ENCODE peak calls at places on chromosome 11, in ten cellular contexts. One of them, this sample, is unnamed.

GRCh38 chr11:121613724-121614123 is 161.0 kb upstream of the SORL1-AS1 start:
- DNase-seq in A549: no peak
- DNase-seq in heart right ventricle: no peak
- DNase-seq in cardiac fibroblast: peak; percentile 70
- DNase-seq in transverse colon: no peak
- DNase-seq in Caco-2: no peak
- DNase-seq in dorsolateral prefrontal cortex: no peak
- DNase-seq in Peyer's patch: no peak
- DNase-seq in cardiac muscle cell: no peak
- DNase-seq in HFF-Myc: no peak
- DNase-seq in this sample: no peak

GRCh38 chr11:225734-226453 is 10.2 kb downstream of the SIRT3 start:
- DNase-seq in Peyer's patch: peak; percentile 44
- DNase-seq in heart right ventricle: no peak
- DNase-seq in transverse colon: no peak
- DNase-seq in A549: no peak
- DNase-seq in Caco-2: no peak
- DNase-seq in cardiac muscle cell: no peak
- DNase-seq in HFF-Myc: no peak
- DNase-seq in cardiac fibroblast: no peak
- DNase-seq in dorsolateral prefrontal cortex: no peak
- DNase-seq in this sample: no peak

GRCh38 chr11:68810164-68810563 is 31.6 kb downstream of the CPT1A start:
- DNase-seq in dorsolateral prefrontal cortex: no peak
- DNase-seq in cardiac fibroblast: peak; percentile 18
- DNase-seq in Caco-2: no peak
- DNase-seq in A549: no peak
- DNase-seq in cardiac muscle cell: peak; percentile 18
- DNase-seq in HFF-Myc: no peak
- DNase-seq in transverse colon: peak; percentile 65
- DNase-seq in Peyer's patch: no peak
- DNase-seq in heart right ventricle: peak; percentile 79
- DNase-seq in this sample: no peak

GRCh38 chr11:46249103-46249942 is 28.1 kb upstream of the CREB3L1 start:
- DNase-seq in transverse colon: no peak
- DNase-seq in Caco-2: no peak
- DNase-seq in heart right ventricle: no peak
- DNase-seq in cardiac fibroblast: peak; percentile 67
- DNase-seq in cardiac muscle cell: no peak
- DNase-seq in A549: no peak
- DNase-seq in dorsolateral prefrontal cortex: no peak
- DNase-seq in HFF-Myc: no peak
- DNase-seq in Peyer's patch: no peak
- DNase-seq in this sample: no peak

GRCh38 chr11:13343931-13344717 is 66.5 kb downstream of the BMAL1 start:
- DNase-seq in cardiac muscle cell: peak; percentile 82
- DNase-seq in Caco-2: peak; percentile 76
- DNase-seq in cardiac fibroblast: peak; percentile 84
- DNase-seq in A549: peak; percentile 80
- DNase-seq in Peyer's patch: peak; percentile 88
- DNase-seq in dorsolateral prefrontal cortex: peak; percentile 58
- DNase-seq in heart right ventricle: peak; percentile 81
- DNase-seq in HFF-Myc: peak; percentile 61
- DNase-seq in transverse colon: peak; percentile 79
- DNase-seq in this sample: peak; percentile 69

GRCh38 chr11:46216040-46216764 is 61.3 kb upstream of the CREB3L1 start:
- DNase-seq in heart right ventricle: no peak
- DNase-seq in HFF-Myc: no peak
- DNase-seq in cardiac muscle cell: no peak
- DNase-seq in cardiac fibroblast: peak; percentile 31
- DNase-seq in Caco-2: no peak
- DNase-seq in Peyer's patch: no peak
- DNase-seq in transverse colon: no peak
- DNase-seq in dorsolateral prefrontal cortex: no peak
- DNase-seq in A549: no peak
- DNase-seq in this sample: no peak

GRCh38 chr11:33920838-33921613 is 29.1 kb upstream of the LMO2 start:
- DNase-seq in HFF-Myc: no peak
- DNase-seq in transverse colon: no peak
- DNase-seq in cardiac fibroblast: no peak
- DNase-seq in cardiac muscle cell: no peak
- DNase-seq in Caco-2: no peak
- DNase-seq in Peyer's patch: no peak
- DNase-seq in dorsolateral prefrontal cortex: no peak
- DNase-seq in heart right ventricle: no peak
- DNase-seq in A549: no peak
- DNase-seq in this sample: peak; percentile 82

GRCh38 chr11:129425214-129425613 is 49.6 kb downstream of the BARX2 start:
- DNase-seq in cardiac muscle cell: no peak
- DNase-seq in heart right ventricle: no peak
- DNase-seq in Caco-2: no peak
- DNase-seq in A549: no peak
- DNase-seq in Peyer's patch: no peak
- DNase-seq in HFF-Myc: no peak
- DNase-seq in transverse colon: no peak
- DNase-seq in dorsolateral prefrontal cortex: no peak
- DNase-seq in cardiac fibroblast: no peak
- DNase-seq in this sample: no peak

GRCh38 chr11:57095417-57095816 is 86.3 kb upstream of the LRRC55 start:
- DNase-seq in heart right ventricle: no peak
- DNase-seq in Peyer's patch: no peak
- DNase-seq in A549: no peak
- DNase-seq in transverse colon: no peak
- DNase-seq in HFF-Myc: no peak
- DNase-seq in cardiac muscle cell: no peak
- DNase-seq in dorsolateral prefrontal cortex: no peak
- DNase-seq in Caco-2: no peak
- DNase-seq in cardiac fibroblast: no peak
- DNase-seq in this sample: no peak

GRCh38 chr11:57097149-57097548 is 84.6 kb upstream of the LRRC55 start:
- DNase-seq in cardiac muscle cell: no peak
- DNase-seq in transverse colon: no peak
- DNase-seq in cardiac fibroblast: no peak
- DNase-seq in Peyer's patch: no peak
- DNase-seq in Caco-2: no peak
- DNase-seq in heart right ventricle: no peak
- DNase-seq in dorsolateral prefrontal cortex: no peak
- DNase-seq in HFF-Myc: no peak
- DNase-seq in A549: no peak
- DNase-seq in this sample: no peak

GRCh38 chr11:57092028-57092698 is 89.6 kb upstream of the LRRC55 start:
- DNase-seq in cardiac fibroblast: no peak
- DNase-seq in transverse colon: no peak
- DNase-seq in heart right ventricle: no peak
- DNase-seq in Caco-2: no peak
- DNase-seq in dorsolateral prefrontal cortex: no peak
- DNase-seq in Peyer's patch: no peak
- DNase-seq in cardiac muscle cell: no peak
- DNase-seq in A549: no peak
- DNase-seq in HFF-Myc: no peak
- DNase-seq in this sample: no peak

GRCh38 chr11:57094206-57094940 is 87.4 kb upstream of the LRRC55 start:
- DNase-seq in dorsolateral prefrontal cortex: no peak
- DNase-seq in transverse colon: no peak
- DNase-seq in heart right ventricle: no peak
- DNase-seq in Peyer's patch: no peak
- DNase-seq in cardiac fibroblast: peak; percentile 7
- DNase-seq in HFF-Myc: no peak
- DNase-seq in cardiac muscle cell: peak; percentile 16
- DNase-seq in Caco-2: no peak
- DNase-seq in A549: peak; percentile 23
- DNase-seq in this sample: no peak

DNA sequence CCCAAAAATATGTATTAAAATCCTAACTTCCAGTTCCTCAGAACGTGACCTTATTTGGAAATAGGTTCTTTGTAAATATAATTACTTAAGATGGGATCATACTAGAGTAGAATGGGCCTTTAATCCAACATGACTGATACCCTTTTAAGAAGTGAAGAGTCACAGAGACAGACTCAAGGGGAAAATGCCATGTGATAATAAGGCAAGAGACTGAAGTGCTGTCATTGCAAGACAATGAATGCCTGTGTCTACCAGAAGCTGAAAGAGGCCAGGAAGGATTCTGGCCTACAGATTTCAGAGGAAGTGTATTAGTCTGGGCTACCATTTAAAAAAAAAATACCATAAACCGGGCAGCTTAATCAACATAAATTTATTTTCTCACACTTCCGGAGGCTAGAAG is 85.9 kb upstream of the LRRC55 start:
- DNase-seq in transverse colon: no peak
- DNase-seq in Caco-2: no peak
- DNase-seq in dorsolateral prefrontal cortex: no peak
- DNase-seq in HFF-Myc: no peak
- DNase-seq in Peyer's patch: no peak
- DNase-seq in cardiac fibroblast: no peak
- DNase-seq in A549: no peak
- DNase-seq in heart right ventricle: no peak
- DNase-seq in cardiac muscle cell: no peak
- DNase-seq in this sample: no peak
- H3K4me3 ChIP-seq in transverse colon: no peak overlapping the region
- H3K4me3 ChIP-seq in Caco-2: no peak overlapping the region
- H3K4me3 ChIP-seq in dorsolateral prefrontal cortex: no peak overlapping the region
- H3K4me3 ChIP-seq in HFF-Myc: no peak overlapping the region
- H3K4me3 ChIP-seq in Peyer's patch: no peak overlapping the region
- H3K4me3 ChIP-seq in cardiac fibroblast: no peak overlapping the region
- H3K4me3 ChIP-seq in A549: no peak overlapping the region
- H3K4me3 ChIP-seq in heart right ventricle: no peak overlapping the region
- H3K4me3 ChIP-seq in cardiac muscle cell: no peak overlapping the region
- H3K4me3 ChIP-seq in this sample: no peak overlapping the region

GRCh38 chr11:106581399-106581798 is 436.9 kb downstream of the GUCY1A2 start:
- DNase-seq in Caco-2: no peak
- DNase-seq in dorsolateral prefrontal cortex: no peak
- DNase-seq in Peyer's patch: no peak
- DNase-seq in cardiac muscle cell: no peak
- DNase-seq in heart right ventricle: no peak
- DNase-seq in transverse colon: no peak
- DNase-seq in cardiac fibroblast: no peak
- DNase-seq in A549: no peak
- DNase-seq in HFF-Myc: no peak
- DNase-seq in this sample: no peak

DNA sequence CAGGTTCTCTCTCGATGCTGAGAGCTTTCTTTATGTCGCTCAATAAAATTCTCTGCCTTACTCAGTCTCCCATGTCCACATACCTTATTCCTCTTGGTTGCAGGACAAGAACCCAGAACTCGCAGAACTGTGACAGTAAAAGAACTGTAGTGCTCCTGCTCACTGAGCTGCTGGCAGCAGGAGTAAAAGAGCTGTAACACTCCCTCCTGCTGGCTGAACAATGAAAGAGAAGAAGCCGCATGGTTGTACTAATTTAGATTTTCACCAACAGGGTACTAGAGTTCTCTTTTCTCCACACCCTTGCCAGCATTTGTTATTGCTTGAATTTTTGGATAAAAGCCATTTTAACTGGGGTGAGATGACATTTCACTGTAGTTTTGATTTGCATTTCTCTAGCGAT is 433.2 kb downstream of the GUCY1A2 start:
- DNase-seq in Peyer's patch: no peak
- DNase-seq in heart right ventricle: no peak
- DNase-seq in Caco-2: peak; percentile 40
- DNase-seq in dorsolateral prefrontal cortex: no peak
- DNase-seq in cardiac muscle cell: no peak
- DNase-seq in transverse colon: no peak
- DNase-seq in HFF-Myc: peak; percentile 4
- DNase-seq in cardiac fibroblast: peak; percentile 63
- DNase-seq in A549: peak; percentile 6
- DNase-seq in this sample: no peak
- TF ChIP-seq CTCF in Peyer's patch: peak; percentile 32
- TF ChIP-seq CTCF in heart right ventricle: no peak
- TF ChIP-seq CTCF in Caco-2: no peak
- TF ChIP-seq CTCF in dorsolateral prefrontal cortex: no peak
- TF ChIP-seq CTCF in cardiac muscle cell: peak; percentile 43
- TF ChIP-seq CTCF in transverse colon: no peak
- TF ChIP-seq CTCF in HFF-Myc: no peak
- TF ChIP-seq CTCF in cardiac fibroblast: peak; percentile 55
- TF ChIP-seq CTCF in A549: no peak
- TF ChIP-seq CTCF in this sample: peak; percentile 43

DNA sequence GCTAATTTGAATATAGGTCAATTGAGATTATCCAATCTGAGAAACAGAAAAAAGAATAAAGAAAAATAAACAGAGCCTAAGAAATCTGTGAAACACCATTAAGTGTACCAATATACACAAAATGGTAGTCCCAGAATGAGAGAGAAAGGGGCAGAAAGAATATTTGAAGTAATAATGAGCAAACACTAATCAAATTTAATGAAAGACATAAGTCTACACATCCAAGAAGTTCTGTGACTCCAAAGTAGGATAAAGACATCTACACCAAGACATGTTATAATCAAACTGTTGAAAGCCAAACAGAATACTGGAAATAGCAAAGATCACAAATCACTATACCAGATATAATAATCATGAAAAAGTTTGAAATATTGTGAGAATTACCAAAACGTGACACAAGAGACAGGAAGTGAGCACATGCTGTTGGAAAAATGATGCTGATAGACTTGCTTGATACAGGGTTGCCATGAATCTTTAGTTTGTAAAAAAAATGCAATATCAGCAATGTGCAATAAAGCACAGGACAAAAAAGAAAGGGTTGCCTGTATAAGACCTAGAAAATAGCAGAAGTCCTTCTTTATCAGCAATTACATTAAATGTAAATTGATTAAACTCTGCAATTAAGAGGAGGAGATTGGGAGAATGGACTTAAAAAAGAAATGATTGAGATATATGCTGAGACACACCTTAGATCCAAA is 75.8 kb downstream of the RNF169 start:
- DNase-seq in A549: no peak
- DNase-seq in dorsolateral prefrontal cortex: no peak
- DNase-seq in cardiac muscle cell: no peak
- DNase-seq in Peyer's patch: no peak
- DNase-seq in heart right ventricle: no peak
- DNase-seq in transverse colon: no peak
- DNase-seq in cardiac fibroblast: no peak
- DNase-seq in Caco-2: no peak
- DNase-seq in HFF-Myc: no peak
- DNase-seq in this sample: no peak
- H3K4me3 ChIP-seq in A549: no peak overlapping the region
- H3K4me3 ChIP-seq in dorsolateral prefrontal cortex: no peak overlapping the region
- H3K4me3 ChIP-seq in cardiac muscle cell: no peak overlapping the region
- H3K4me3 ChIP-seq in Peyer's patch: no peak overlapping the region
- H3K4me3 ChIP-seq in heart right ventricle: no peak overlapping the region
- H3K4me3 ChIP-seq in transverse colon: no peak overlapping the region
- H3K4me3 ChIP-seq in cardiac fibroblast: no peak overlapping the region
- H3K4me3 ChIP-seq in Caco-2: no peak overlapping the region
- H3K4me3 ChIP-seq in HFF-Myc: no peak overlapping the region
- H3K4me3 ChIP-seq in this sample: no peak overlapping the region

DNA sequence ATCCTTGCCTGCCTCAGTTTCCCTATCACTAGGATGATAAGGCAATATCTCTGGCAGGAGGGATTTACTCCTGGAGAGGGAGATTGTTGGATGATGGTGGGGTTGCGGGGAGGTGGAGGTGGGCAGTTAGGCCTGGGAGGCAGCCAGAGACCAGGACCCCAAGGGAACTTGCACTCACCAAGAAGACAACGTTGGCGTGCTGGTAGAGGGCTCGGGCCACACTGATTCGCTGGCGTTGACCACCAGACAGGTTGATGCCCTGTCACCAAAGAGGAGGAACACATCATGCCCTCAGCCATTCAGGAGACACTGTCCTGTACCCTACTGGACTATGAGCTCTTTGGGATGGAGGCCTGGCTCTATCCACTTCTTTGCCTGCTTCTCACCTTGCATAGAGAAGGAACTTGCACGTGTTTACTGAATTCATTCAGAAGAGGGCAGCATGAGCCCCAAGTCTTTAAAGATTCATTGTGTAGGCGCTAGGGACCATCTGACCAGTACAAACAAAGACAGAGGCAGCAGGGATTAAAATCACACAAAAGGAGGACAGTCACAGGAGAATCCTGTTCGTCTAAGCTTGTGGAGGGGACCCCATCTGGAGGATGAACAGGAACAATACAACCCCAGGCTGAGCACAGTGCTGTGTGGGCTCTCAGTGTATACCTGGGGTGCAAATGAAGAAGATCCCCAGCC is 24.2 kb upstream of the KCNJ11 start:
- DNase-seq in cardiac muscle cell: no peak
- DNase-seq in Caco-2: no peak
- DNase-seq in dorsolateral prefrontal cortex: no peak
- DNase-seq in HFF-Myc: no peak
- DNase-seq in heart right ventricle: no peak
- DNase-seq in cardiac fibroblast: no peak
- DNase-seq in A549: peak; percentile 29
- DNase-seq in transverse colon: no peak
- DNase-seq in Peyer's patch: no peak
- DNase-seq in this sample: no peak
- TF ChIP-seq CTCF in cardiac muscle cell: no peak
- TF ChIP-seq CTCF in Caco-2: peak; percentile 4
- TF ChIP-seq CTCF in dorsolateral prefrontal cortex: no peak
- TF ChIP-seq CTCF in HFF-Myc: no peak
- TF ChIP-seq CTCF in heart right ventricle: no peak
- TF ChIP-seq CTCF in cardiac fibroblast: no peak
- TF ChIP-seq CTCF in A549: no peak
- TF ChIP-seq CTCF in transverse colon: no peak
- TF ChIP-seq CTCF in Peyer's patch: no peak
- TF ChIP-seq CTCF in this sample: no peak